ENCODE peak calls at places on chromosomes 16 and 17, in five cellular contexts. F is AG10803; J is CD4-positive, alpha-beta T cell; S is stomach; Z is MM.1S. X is an unnamed sample.

GRCh38 chr17:1469231-1469852 is 13.3 kb upstream of the CRK start:
- DNase-seq in Z (no peak), F (no peak), S (no peak), J (no peak), X (no peak)

GRCh38 chr16:17972460-17972943 is 364.0 kb downstream of the NPIPA8 start:
- DNase-seq in Z (no peak), S (no peak), F (peak), J (no peak), X (no peak)

GRCh38 chr16:15523092-15523541 is 88.7 kb downstream of the BMERB1 start:
- DNase-seq in Z (peak), F (no peak), S (no peak), J (no peak), X (no peak)

GRCh38 chr17:7034955-7035590 is 742 bp upstream of the SLC16A13 start:
- DNase-seq in S (no peak), J (no peak), F (no peak), Z (peak), X (no peak)

GRCh38 chr17:73228748-73229236 is 32.9 kb downstream of the CPSF4L start:
- DNase-seq in F (peak), S (peak), Z (peak), J (no peak), X (peak)

GRCh38 chr16:84423416-84423837 is 55.1 kb downstream of the ATP2C2 start:
- DNase-seq in S (no peak), F (peak), Z (peak), J (no peak), X (peak)

GRCh38 chr16:3645108-3645503 is 9.4 kb upstream of the DNASE1 start:
- DNase-seq in S (no peak), F (no peak), Z (no peak), J (no peak), X (no peak)

GRCh38 chr16:31253642-31254045 is 6.1 kb upstream of the ITGAM start:
- DNase-seq in S (peak), J (no peak), F (no peak), Z (no peak), X (no peak)

GRCh38 chr17:47897561-47897960 is 1.5 kb downstream of the SP2 start:
- DNase-seq in Z (no peak), S (no peak), F (no peak), J (no peak), X (no peak)

GRCh38 chr17:16348586-16348985 is 4.7 kb downstream of the CENPV start:
- DNase-seq in F (no peak), J (no peak), S (no peak), Z (no peak), X (no peak)

GRCh38 chr17:43372273-43372911 is 26.4 kb upstream of the ARL4D start:
- DNase-seq in J (no peak), Z (peak), S (no peak), F (no peak), X (peak)

GRCh38 chr16:9372934-9373890 is 281.8 kb downstream of the HAPSTR1 start:
- DNase-seq in F (no peak), J (no peak), S (no peak), Z (no peak), X (no peak)

GRCh38 chr17:28216528-28216927 is 102.5 kb upstream of the TMEM97 start:
- DNase-seq in Z (no peak), J (no peak), F (peak), S (no peak), X (no peak)

GRCh38 chr17:42761638-42762037 is 611 bp downstream of the RAMP2 start:
- DNase-seq in S (no peak), J (no peak), Z (no peak), F (no peak), X (no peak)

GRCh38 chr17:28700278-28700677 is 11.4 kb downstream of the PROCA1 start:
- DNase-seq in J (no peak), F (no peak), S (no peak), Z (no peak), X (no peak)

GRCh38 chr17:69451416-69452394 is 37.2 kb downstream of the MAP2K6 start:
- DNase-seq in Z (peak), S (no peak), F (no peak), J (no peak), X (peak)
- TF ChIP-seq CTCF in Z (no peak), S (no peak), F (no peak), J (no peak), X (no peak)

GRCh38 chr16:89366561-89367537 is 123.5 kb downstream of the ANKRD11 start:
- DNase-seq in J (no peak), Z (no peak), F (no peak), S (no peak), X (no peak)
- TF ChIP-seq CTCF in J (no peak), Z (no peak), F (no peak), S (no peak), X (no peak)

DNA sequence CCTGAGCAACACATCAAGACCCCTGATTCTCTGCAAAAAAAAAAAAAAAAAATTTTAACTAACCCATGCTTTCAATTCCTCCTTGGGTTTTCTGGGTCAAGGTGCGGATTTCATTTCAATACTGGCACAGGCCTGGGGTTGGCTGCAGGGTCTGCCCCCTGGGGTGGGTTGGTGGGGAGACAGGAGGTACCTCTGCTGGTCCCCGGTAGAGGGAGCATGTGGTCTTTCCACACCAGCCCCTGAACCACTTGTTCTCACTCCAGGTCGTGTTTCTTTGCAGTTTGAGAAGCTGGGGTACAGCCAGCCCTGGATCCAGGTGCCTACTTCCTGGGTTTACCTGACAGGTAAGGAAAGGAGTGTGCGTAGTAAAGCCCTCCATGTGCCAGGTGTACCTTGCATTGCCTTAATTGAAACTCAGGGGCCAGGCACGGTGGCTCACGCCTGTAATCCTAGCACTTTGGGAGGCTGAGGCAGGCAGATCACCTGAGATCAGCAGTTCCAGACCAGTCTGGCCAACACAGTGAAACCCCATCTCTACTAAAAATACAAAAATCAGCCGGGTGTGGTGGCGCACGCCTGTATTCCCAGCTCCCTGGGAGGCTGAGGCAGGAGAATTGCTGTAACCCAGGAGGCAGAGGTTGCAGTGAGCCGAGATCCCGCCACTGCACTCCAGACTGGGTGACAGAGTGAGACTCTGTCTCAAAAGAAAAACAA is 21.8 kb downstream of the SDR42E2 start:
- DNase-seq in F (no peak), S (no peak), Z (peak), J (no peak), X (peak)
- TF ChIP-seq CTCF in F (peak), S (no peak), Z (peak), J (no peak), X (peak)

GRCh38 chr16:86609661-86610060 is 31.3 kb downstream of the FOXL1 start:
- DNase-seq in S (no peak), F (no peak), J (no peak), Z (no peak), X (no peak)

GRCh38 chr16:86610779-86611516 is 32.6 kb downstream of the FOXL1 start:
- DNase-seq in S (no peak), F (no peak), J (no peak), Z (no peak), X (no peak)

GRCh38 chr16:86611517-86611840 is 33.1 kb downstream of the FOXL1 start:
- DNase-seq in F (peak), J (no peak), Z (no peak), S (no peak), X (no peak)

GRCh38 chr16:86614699-86615098 is 36.4 kb downstream of the FOXL1 start:
- DNase-seq in S (no peak), Z (no peak), F (no peak), J (no peak), X (no peak)

DNA sequence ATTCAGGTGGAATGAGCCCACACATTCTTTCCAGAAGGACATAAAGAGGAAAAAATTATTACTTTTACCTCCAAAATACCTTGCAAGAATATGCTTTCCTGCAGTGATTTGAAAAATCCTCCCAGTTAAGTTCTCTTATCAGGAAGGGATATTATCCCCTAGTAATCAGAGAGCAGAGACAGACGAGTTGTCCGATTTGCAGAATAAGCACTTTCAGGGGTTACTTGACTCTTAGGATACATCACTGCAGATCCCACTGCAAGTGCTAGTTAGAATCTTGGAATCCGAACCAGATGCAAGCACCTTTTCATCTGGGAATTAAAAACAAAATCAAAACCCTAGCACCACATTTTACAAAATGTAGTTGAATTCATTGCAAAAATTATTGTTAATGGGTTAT is 33.6 kb downstream of the FOXL1 start:
- DNase-seq in J (no peak), S (no peak), F (no peak), Z (no peak), X (no peak)
- TF ChIP-seq CTCF in J (no peak), S (no peak), F (no peak), Z (no peak), X (no peak)

GRCh38 chr16:49603956-49604355 is 230.4 kb downstream of the C16orf78 start:
- DNase-seq in J (no peak), Z (no peak), F (no peak), S (no peak), X (no peak)

GRCh38 chr16:49608801-49609200 is 235.2 kb downstream of the C16orf78 start:
- DNase-seq in J (no peak), S (no peak), F (peak), Z (no peak), X (no peak)

GRCh38 chr16:49605536-49606241 is 232.1 kb downstream of the C16orf78 start:
- DNase-seq in Z (no peak), S (no peak), F (no peak), J (no peak), X (no peak)

GRCh38 chr16:49604602-49605001 is 231.0 kb downstream of the C16orf78 start:
- DNase-seq in S (no peak), Z (no peak), J (no peak), F (no peak), X (no peak)

GRCh38 chr16:49608095-49608494 is 234.5 kb downstream of the C16orf78 start:
- DNase-seq in Z (no peak), F (no peak), S (no peak), J (no peak), X (no peak)
- TF ChIP-seq CTCF in Z (no peak), F (no peak), S (no peak), J (no peak), X (no peak)

GRCh38 chr17:79974786-79975497 is 60.7 kb downstream of the TBC1D16 start:
- DNase-seq in J (no peak), F (no peak), Z (no peak), S (peak), X (no peak)
- TF ChIP-seq CTCF in J (no peak), F (no peak), Z (peak), S (peak), X (peak)

GRCh38 chr16:289395-289997 is 6.5 kb downstream of the PDIA2 start:
- DNase-seq in J (no peak), F (no peak), S (no peak), Z (no peak), X (no peak)

GRCh38 chr16:285146-286055 is 2.4 kb downstream of the PDIA2 start:
- DNase-seq in F (no peak), S (no peak), J (no peak), Z (no peak), X (no peak)

GRCh38 chr16:287981-288920 is 5.3 kb downstream of the PDIA2 start:
- DNase-seq in S (no peak), Z (no peak), F (no peak), J (no peak), X (no peak)

GRCh38 chr16:286491-287297 is 3.7 kb downstream of the PDIA2 start:
- DNase-seq in F (no peak), S (no peak), J (no peak), Z (no peak), X (no peak)

DNA sequence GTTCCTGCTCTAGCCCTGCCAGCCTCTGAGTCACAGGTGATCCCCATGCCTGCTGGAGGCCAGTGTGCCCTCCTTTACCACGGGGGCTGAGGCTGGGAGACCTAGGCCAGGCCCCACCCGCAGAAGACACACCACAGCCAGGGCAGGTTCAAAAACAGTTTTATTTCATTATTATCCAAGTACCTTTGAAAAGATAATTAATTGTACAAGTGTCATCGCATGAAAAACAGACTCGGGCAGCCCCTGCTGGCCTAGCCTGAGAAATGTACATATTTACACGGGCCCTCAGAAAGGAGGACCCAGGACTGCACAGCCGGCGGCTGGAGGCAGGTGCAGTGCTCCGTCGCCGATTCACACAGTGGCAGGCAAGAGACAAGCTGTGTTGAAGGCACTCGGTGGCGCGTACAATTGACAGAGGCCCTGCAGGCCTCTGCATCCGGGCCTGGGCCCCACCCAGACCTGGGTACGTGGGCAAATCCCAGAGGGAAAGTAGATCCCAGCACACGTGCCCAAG is 4.4 kb downstream of the PDIA2 start:
- DNase-seq in Z (no peak), S (peak), J (no peak), F (no peak), X (no peak)
- TF ChIP-seq CTCF in Z (no peak), S (peak), J (no peak), F (no peak), X (no peak)

GRCh38 chr17:45231481-45232116 is 9.9 kb downstream of the FMNL1 start:
- DNase-seq in F (no peak), J (peak), Z (no peak), S (peak), X (no peak)
- TF ChIP-seq CTCF in F (peak), J (peak), Z (peak), S (no peak), X (peak)

GRCh38 chr17:13599168-13599577 is 2.6 kb downstream of the HS3ST3A1 start:
- DNase-seq in F (no peak), J (no peak), S (no peak), Z (no peak), X (no peak)

GRCh38 chr17:13601776-13602551 is at the start of gene HS3ST3A1:
- DNase-seq in S (no peak), Z (no peak), J (no peak), F (peak), X (no peak)

GRCh38 chr17:13601317-13601775 is 383 bp downstream of the HS3ST3A1 start:
- DNase-seq in F (no peak), S (no peak), J (no peak), Z (no peak), X (no peak)

GRCh38 chr17:13599808-13600398 is 1.8 kb downstream of the HS3ST3A1 start:
- DNase-seq in Z (no peak), S (no peak), J (no peak), F (no peak), X (no peak)

GRCh38 chr17:13600475-13601316 is 1.0 kb downstream of the HS3ST3A1 start:
- DNase-seq in J (no peak), S (no peak), F (peak), Z (no peak), X (no peak)
- TF ChIP-seq CTCF in J (no peak), S (no peak), F (no peak), Z (no peak), X (no peak)

GRCh38 chr17:80388601-80389000 is 26.4 kb upstream of the ENDOV start:
- DNase-seq in Z (no peak), S (no peak), J (no peak), F (no peak), X (no peak)

GRCh38 chr17:80389011-80389995 is 25.7 kb upstream of the ENDOV start:
- DNase-seq in S (no peak), F (no peak), J (no peak), Z (no peak), X (no peak)

GRCh38 chr17:80386341-80386740 is 28.6 kb upstream of the ENDOV start:
- DNase-seq in F (no peak), J (no peak), Z (no peak), S (no peak), X (no peak)

GRCh38 chr17:80387071-80387470 is 27.9 kb upstream of the ENDOV start:
- DNase-seq in F (no peak), S (no peak), J (no peak), Z (no peak), X (no peak)

DNA sequence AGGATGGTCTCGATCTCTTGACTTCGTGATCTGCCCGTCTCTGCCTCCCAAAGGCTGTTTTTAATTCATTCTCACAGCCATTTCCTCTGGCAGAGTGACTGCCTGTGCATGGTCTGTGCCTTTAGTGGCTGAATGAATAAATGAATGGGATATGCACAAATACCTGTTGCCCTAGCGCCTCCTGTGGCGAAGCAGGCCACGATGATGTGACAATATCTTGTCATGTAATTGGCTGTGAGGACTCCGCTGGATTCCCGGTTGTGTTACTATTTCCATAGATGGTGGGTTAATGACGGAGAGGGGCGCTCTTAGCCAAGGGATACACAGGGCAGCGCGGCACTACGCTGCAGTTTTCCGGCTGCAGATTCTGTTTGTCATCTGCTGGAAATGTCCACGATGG is 26.8 kb upstream of the ENDOV start:
- DNase-seq in Z (no peak), J (no peak), F (no peak), S (no peak), X (no peak)
- TF ChIP-seq CTCF in Z (no peak), J (no peak), F (no peak), S (no peak), X (no peak)

X was measured in GM10248.